ENCODE peak calls at places on chromosomes 1 and 21, in five cellular contexts. B is HFFc6, G is MM.1S, R is cardiac fibroblast, K is fibroblast of lung. Q is an unnamed sample.

GRCh38 chr1:93123141-93123783 is 44.2 kb downstream of the MTF2 start:
- DNase-seq in K (peak; percentile 17), R (no peak), G (no peak), B (no peak), Q (no peak)

GRCh38 chr1:29864431-29865022 is 628.2 kb downstream of the PTPRU start:
- DNase-seq in G (peak; percentile 9), R (no peak), K (no peak), B (no peak), Q (peak; percentile 71)

GRCh38 chr1:175555266-175555665 is 188.1 kb downstream of the TNR start:
- DNase-seq in B (no peak), G (no peak), K (peak; percentile 68), R (no peak), Q (no peak)

GRCh38 chr21:42413500-42413899 is 9.8 kb downstream of the UBASH3A start:
- DNase-seq in B (no peak), R (no peak), G (no peak), K (no peak), Q (no peak)

GRCh38 chr1:39026947-39027507 is 877 bp downstream of the NDUFS5 start:
- DNase-seq in B (no peak), R (no peak), K (no peak), G (no peak), Q (no peak)

GRCh38 chr1:22487781-22488180 is 36.1 kb downstream of the ZBTB40 start:
- DNase-seq in B (no peak), G (no peak), K (no peak), R (peak; percentile 4), Q (no peak)

GRCh38 chr1:112673589-112674439 is 645 bp upstream of the MOV10 start:
- DNase-seq in K (peak; percentile 65), G (peak; percentile 31), B (peak; percentile 60), R (peak; percentile 83), Q (no peak)

GRCh38 chr1:206835186-206835585 is 30.2 kb upstream of the IL20 start:
- DNase-seq in B (no peak), G (no peak), K (no peak), R (no peak), Q (no peak)

GRCh38 chr1:145978860-145979745 is 14.6 kb downstream of the POLR3GL start:
- DNase-seq in R (peak; percentile 100), B (peak; percentile 100), K (peak; percentile 100), G (peak; percentile 100), Q (peak; percentile 95)

GRCh38 chr1:55955237-55955636 is 624.1 kb downstream of the PLPP3 start:
- DNase-seq in G (no peak), K (peak; percentile 81), R (peak; percentile 56), B (peak; percentile 56), Q (no peak)

GRCh38 chr1:118335372-118335771 is 150.3 kb upstream of the SPAG17 start:
- DNase-seq in G (peak; percentile 53), K (peak; percentile 86), R (peak; percentile 74), B (peak; percentile 19), Q (no peak)

GRCh38 chr1:243420968-243421675 is 165.3 kb downstream of the SDCCAG8 start:
- DNase-seq in R (peak; percentile 3), G (no peak), K (peak; percentile 33), B (no peak), Q (no peak)

GRCh38 chr1:116020668-116021272 is 44.5 kb downstream of the SLC22A15 start:
- DNase-seq in K (peak; percentile 49), B (peak; percentile 51), G (peak; percentile 48), R (peak; percentile 78), Q (no peak)

GRCh38 chr1:13228343-13228781 is 2.4 kb upstream of the PRAMEF18 start:
- DNase-seq in G (peak; percentile 30), K (no peak), R (no peak), B (no peak), Q (peak; percentile 76)

GRCh38 chr1:205391386-205391785 is 30.5 kb downstream of the LEMD1 start:
- DNase-seq in G (no peak), B (no peak), K (no peak), R (no peak), Q (no peak)

GRCh38 chr21:29145354-29145782 is 14.9 kb downstream of the MAP3K7CL start:
- DNase-seq in K (peak; percentile 93), G (no peak), R (peak; percentile 96), B (peak; percentile 90), Q (no peak)

GRCh38 chr1:228061411-228062084 is 21.0 kb upstream of the ARF1 start:
- DNase-seq in K (no peak), G (no peak), B (no peak), R (no peak), Q (no peak)

GRCh38 chr1:208105756-208106155 is 138.4 kb downstream of the PLXNA2 start:
- DNase-seq in B (no peak), K (no peak), R (no peak), G (no peak), Q (no peak)

DNA sequence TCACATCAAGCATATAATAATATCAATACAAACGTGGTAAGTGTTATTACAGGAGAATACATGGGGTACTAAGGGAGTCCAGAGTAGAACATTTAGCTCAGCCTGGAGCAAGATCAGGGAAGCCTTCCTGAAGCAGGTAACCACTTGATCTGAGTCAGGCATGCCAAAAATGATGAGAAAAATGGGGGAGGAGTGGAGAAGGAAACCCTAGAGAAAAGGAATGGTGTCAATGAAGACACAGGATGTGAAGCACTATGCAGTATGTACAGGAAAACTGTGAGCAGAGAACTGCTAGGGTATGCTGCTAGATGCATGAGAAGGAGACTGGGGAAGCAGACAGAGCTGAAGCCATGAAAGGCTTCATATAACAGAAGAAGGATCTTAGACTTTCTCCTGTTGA is 84.7 kb downstream of the NOTCH2 start:
- DNase-seq in G (no peak), K (no peak), B (no peak), R (no peak), Q (no peak)
- TF ChIP-seq CTCF in G (no peak), K (no peak), B (no peak), R (no peak), Q (no peak)

DNA sequence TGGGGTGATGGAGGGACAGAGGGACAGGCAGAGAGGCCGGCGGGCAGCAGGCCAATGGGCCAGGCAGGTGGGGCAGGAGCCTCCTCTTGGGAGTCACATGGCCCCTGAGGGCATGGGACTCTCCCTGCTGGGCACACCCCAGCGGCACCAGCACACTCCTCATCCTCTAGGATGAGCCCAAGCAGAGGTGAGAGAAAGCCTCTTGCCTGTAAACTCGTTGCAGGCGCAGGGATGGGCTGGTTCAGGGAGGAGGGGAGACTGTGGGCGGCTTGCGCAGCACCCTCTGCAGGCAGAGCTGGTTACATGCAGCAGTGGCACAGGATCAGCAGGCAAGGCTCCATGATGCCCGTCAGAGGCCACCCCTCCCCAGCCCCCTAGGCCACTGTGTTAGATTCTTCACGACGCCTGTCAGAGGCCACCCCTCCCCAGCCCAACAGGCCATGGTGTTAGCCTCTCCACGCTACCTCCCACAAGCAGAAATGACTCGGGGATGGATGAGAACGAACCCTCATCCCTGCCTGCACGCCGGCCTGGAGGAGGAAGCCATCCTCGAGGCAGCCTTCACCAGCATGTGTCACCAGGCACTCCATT is 209.7 kb upstream of the VAMP3 start:
- DNase-seq in G (no peak), B (no peak), K (no peak), R (no peak), Q (no peak)
- TF ChIP-seq CTCF in G (peak; percentile 19), B (peak; percentile 60), K (peak; percentile 39), R (no peak), Q (peak; percentile 42)

DNA sequence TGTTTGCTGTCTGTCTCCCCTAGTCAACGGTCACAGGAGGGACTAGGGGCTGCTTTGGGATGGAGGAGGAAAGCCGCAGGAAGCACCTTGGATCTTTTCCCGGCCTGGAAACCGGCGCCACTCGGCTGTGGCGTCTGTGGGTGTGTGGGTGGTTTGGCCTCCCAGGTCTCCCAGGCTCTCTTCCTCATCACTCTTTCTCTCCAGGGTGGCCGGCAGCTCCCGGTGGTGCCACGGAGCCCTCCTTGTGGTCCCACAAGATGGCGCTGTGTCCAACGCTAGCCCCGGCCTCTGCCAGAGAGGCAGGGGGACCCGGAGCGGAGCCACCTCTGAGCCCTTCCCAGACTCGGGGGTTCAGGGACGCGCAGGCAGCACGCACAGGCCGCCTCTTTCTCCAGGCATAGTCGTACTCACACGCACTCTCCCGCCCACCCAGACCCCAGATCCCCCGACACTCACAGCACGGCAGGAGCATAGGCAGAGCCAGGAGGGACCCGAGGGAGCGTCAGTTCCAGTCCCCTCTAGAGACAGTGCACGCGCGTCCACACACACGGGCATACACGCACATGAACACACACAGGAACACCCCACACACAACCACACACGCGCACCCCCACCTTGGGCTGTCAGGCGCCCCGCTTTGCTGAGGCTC is 31.2 kb downstream of the CDCP2 start:
- DNase-seq in G (peak; percentile 46), R (peak; percentile 75), K (peak; percentile 90), B (peak; percentile 65), Q (peak; percentile 93)
- TF ChIP-seq CTCF in G (peak; percentile 72), R (peak; percentile 84), K (peak; percentile 72), B (peak; percentile 89), Q (peak; percentile 91)

GRCh38 chr1:64487061-64487460 is 17.1 kb downstream of the CACHD1 start:
- DNase-seq in G (no peak), K (no peak), R (no peak), B (no peak), Q (no peak)
- TF ChIP-seq CTCF in G (no peak), K (peak; percentile 19), R (no peak), B (peak; percentile 32), Q (no peak)

DNA sequence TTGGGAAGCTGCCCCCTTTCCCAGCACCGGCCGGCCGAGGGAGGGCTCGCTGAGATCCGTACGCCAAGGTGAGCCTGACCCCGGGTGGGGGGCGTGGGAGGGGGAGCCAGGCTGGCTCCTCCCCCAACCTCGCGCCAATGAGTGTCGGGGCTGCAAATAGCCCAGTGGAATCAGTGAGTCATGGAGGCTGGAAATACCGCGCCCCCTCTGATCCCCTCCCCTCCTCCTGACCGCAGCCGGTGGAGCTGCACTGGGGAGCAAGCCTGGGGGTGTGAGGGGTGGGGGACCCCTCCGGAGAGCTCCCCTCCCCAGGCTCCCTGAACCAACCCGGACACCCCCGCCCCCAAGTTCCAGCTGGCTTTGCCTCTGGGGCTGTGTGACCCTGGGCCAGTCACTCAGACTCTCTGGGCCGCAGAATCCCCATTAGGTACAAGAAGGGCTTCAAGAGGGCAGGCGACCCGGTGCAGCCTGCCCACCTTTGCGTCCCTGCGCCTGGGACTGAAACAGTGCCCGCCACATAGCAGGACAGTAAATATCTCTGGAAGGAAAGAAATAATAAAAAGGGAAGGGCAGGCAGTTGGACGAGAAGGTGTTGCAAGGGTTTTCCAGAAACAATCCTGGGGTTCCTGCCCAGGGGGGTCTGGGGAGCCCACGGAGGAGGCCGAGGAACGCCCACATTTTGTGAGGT is 4.5 kb downstream of the HSPB7 start:
- DNase-seq in R (peak; percentile 58), B (peak; percentile 49), G (no peak), K (peak; percentile 86), Q (no peak)
- TF ChIP-seq CTCF in R (no peak), B (no peak), G (no peak), K (no peak), Q (no peak)

GRCh38 chr1:91404151-91405012 is at the start of gene HFM1:
- DNase-seq in K (peak; percentile 82), B (peak; percentile 16), R (peak; percentile 77), G (peak; percentile 73), Q (peak; percentile 87)
- TF ChIP-seq CTCF in K (no peak), B (no peak), R (no peak), G (no peak), Q (peak; percentile 20)

Q was measured in osteocyte.